ENCODE peak calls at places on chromosomes 4 and X, in eight cellular contexts. Z is upper lobe of left lung, V is HCT116, O is suprapubic skin, S is sigmoid colon, U is esophagus muscularis mucosa, E is GM12878, G is K562. I is an unnamed sample. For H3K4me1, the result is how much of the 10 kb centered on the place peaks cover.

GRCh38 chr4:145825255-145825654 is 113.4 kb downstream of the ZNF827 start:
- DNase-seq in V (no peak), S (no peak), Z (peak), U (no peak), E (no peak), G (no peak), O (no peak), I (no peak)

GRCh38 chr4:86181585-86181984 is 178.3 kb downstream of the MAPK10 start:
- DNase-seq in U (no peak), E (no peak), S (no peak), Z (no peak), G (no peak), V (no peak), O (no peak), I (no peak)

GRCh38 chr4:182880387-182881356 is 36.5 kb downstream of the DCTD start:
- DNase-seq in G (no peak), Z (no peak), O (no peak), E (no peak), V (no peak), U (no peak), S (peak), I (peak)

GRCh38 chr4:1027219-1027915 is 15.9 kb downstream of the FGFRL1 start:
- DNase-seq in Z (peak), G (peak), O (no peak), V (no peak), U (no peak), S (no peak), E (no peak), I (no peak)

GRCh38 chrX:45840411-45840950 is 639.8 kb upstream of the DIPK2B start:
- DNase-seq in S (no peak), E (no peak), G (no peak), O (no peak), U (no peak), Z (no peak), V (no peak), I (no peak)

GRCh38 chrX:75603833-75604232 is 81.0 kb upstream of the ZDHHC15 start:
- DNase-seq in O (no peak), E (no peak), U (no peak), G (peak), V (no peak), S (no peak), Z (no peak), I (no peak)

GRCh38 chr4:52957220-52957686 is 95.1 kb downstream of the RASL11B start:
- DNase-seq in O (no peak), U (no peak), Z (no peak), V (no peak), S (no peak), E (no peak), G (no peak), I (no peak)

GRCh38 chr4:140439644-140440043 is 12.2 kb upstream of the CLGN start:
- DNase-seq in E (no peak), G (no peak), V (no peak), U (no peak), Z (no peak), O (no peak), S (no peak), I (no peak)

GRCh38 chr4:43757147-43757546 is 691.5 kb downstream of the KCTD8 start:
- DNase-seq in O (no peak), S (no peak), U (no peak), V (no peak), E (no peak), Z (no peak), G (no peak), I (no peak)

GRCh38 chr4:150297861-150298474 is 219.7 kb downstream of the DCLK2 start:
- DNase-seq in Z (no peak), V (peak), G (peak), E (peak), S (peak), O (no peak), U (no peak), I (peak)

GRCh38 chr4:126850286-126850685 is 782.5 kb upstream of the INTU start:
- DNase-seq in S (no peak), E (no peak), Z (no peak), V (peak), O (no peak), U (no peak), G (peak), I (no peak)

GRCh38 chr4:153151535-153152452 is 52.4 kb upstream of the TRIM2 start:
- DNase-seq in S (peak), Z (peak), G (peak), U (no peak), E (no peak), V (no peak), O (no peak), I (peak)

GRCh38 chr4:57051524-57051923 is 58.7 kb downstream of the IGFBP7 start:
- DNase-seq in U (no peak), O (no peak), Z (no peak), V (no peak), S (no peak), E (no peak), G (no peak), I (no peak)

GRCh38 chr4:26748805-26749204 is 111.8 kb upstream of the STIM2 start:
- DNase-seq in S (no peak), E (no peak), O (no peak), U (no peak), Z (no peak), G (no peak), V (no peak), I (no peak)

GRCh38 chr4:1611501-1611870 is 72.6 kb downstream of the FAM53A start:
- DNase-seq in O (no peak), U (no peak), E (no peak), V (no peak), G (no peak), Z (peak), S (no peak), I (no peak)

GRCh38 chr4:138938371-138938699 is 77.2 kb upstream of the NOCT start:
- DNase-seq in G (no peak), E (no peak), Z (no peak), U (no peak), S (no peak), O (no peak), V (peak), I (no peak)

GRCh38 chrX:57406149-57406548 is 119.6 kb downstream of the FAAH2 start:
- DNase-seq in E (no peak), G (no peak), S (no peak), U (no peak), O (no peak), Z (no peak), V (no peak), I (no peak)

GRCh38 chrX:77731821-77732419 is 54.1 kb downstream of the ATRX start:
- DNase-seq in U (no peak), V (no peak), Z (no peak), G (no peak), O (no peak), S (no peak), E (no peak), I (no peak)

GRCh38 chr4:161320377-161320776 is 843.4 kb downstream of the FSTL5 start:
- DNase-seq in U (no peak), G (no peak), S (no peak), V (peak), Z (no peak), E (no peak), O (no peak), I (no peak)

GRCh38 chr4:72055566-72055965 is 23.8 kb downstream of the NPFFR2 start:
- DNase-seq in V (no peak), G (no peak), U (no peak), E (no peak), O (no peak), S (no peak), Z (no peak), I (no peak)

DNA sequence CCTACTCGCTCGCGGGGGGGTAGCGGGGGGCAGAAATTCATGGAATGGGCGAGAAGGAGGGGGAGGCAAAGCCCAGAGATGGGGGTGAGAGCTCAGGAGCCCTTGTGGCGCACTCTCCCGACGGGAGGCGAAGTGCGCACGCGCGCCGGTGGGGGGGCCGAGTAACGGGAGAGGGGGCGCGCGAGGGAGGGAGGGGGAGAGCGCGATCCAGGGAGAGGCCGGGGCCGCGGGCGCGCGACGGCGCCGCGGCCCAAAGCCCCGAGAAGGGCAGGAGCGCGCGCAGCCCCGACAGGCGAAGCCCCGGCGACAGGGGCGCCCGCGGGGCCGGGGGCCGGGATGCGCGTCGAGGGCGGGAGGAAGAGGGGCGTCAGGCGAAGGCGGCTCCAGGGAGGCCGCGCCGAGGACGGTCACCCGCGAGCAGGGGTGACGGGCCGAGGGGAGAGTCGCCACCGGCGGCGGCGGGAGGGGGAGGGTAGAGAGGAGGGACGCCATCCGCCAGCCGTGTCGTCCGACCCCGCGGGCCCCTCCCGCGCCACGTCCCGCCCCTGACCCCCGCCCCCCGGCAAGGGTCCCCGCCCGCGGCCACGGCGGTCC is 417 bp downstream of the MECP2 start:
- DNase-seq in G (peak), Z (peak), U (no peak), O (peak), E (no peak), V (no peak), S (peak), I (peak)
- TF ChIP-seq POLR2A in G (no peak), Z (no peak), U (no peak), O (no peak), E (no peak), V (no peak), S (no peak), I (no peak)

DNA sequence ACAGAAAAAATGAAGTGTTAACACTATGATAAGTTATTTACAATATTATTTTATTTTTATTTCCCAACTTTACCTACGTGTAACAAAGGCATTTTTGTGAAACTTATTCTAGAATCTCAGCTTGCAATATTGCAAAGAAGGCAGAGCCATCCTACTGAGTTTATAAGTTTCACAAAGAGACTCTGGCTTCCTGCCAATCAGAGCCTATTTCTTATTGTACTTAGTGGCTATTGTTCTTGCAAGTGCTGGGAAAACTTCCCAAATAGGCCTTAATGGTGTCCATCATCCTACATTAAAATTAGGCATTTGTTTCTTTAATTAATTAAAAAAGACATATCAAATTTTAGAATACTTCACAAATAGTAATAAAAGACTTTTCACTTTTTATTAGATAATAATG is 233.2 kb downstream of the EPHA5 start:
- DNase-seq in V (no peak), G (no peak), S (no peak), O (no peak), U (no peak), Z (no peak), E (no peak), I (no peak)
- H3K4me1 ChIP-seq in V (under half), G (under half), S (under half), O (under half), U (under half), Z (under half), E (under half), I (under half)

DNA sequence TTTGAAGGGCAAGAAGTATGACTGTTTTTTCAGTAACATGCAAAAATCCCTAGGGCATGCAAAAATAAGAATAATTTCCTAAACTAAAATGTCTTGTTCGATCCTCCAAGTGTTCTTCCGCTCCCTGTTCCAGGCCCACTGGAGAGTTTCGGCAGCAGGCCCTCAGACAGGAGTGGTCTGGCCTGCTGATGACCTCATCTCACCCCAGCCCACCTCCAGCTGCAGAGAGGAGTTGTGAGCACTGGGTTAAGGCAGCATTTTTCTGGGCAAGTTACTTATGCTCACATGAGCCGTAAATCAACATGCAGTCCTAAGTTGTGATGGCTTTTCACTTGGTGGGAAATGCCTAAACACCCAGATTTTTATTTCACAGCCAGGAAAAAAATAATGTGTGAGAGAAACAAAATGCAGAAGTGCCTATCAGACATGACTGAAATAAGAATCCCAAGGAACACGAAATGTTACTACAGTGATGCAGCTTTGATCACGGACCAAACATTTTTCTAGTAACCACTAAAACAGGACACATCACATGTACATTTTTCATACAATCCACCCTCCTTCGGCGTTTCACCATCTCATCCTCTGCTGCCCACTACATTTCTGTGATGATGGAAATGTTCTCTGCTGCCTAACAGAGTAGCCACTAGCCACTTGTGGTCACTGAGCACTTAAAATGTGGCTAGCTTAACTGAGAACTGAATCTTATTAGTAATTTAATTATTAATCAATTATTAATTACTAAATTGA is 153.3 kb upstream of the TBL1X start:
- DNase-seq in V (no peak), S (no peak), U (no peak), E (no peak), O (no peak), Z (no peak), G (no peak), I (no peak)
- TF ChIP-seq POLR2AphosphoS5 in V (no peak), S (no peak), U (no peak), E (no peak), O (no peak), Z (no peak), G (no peak), I (no peak)

GRCh38 chrX:134803551-134804183 is 145.4 kb upstream of the PLAC1 start:
- DNase-seq in Z (no peak), U (no peak), S (no peak), G (peak), E (no peak), O (no peak), V (no peak), I (no peak)

GRCh38 chrX:134810211-134810610 is 151.9 kb upstream of the PLAC1 start:
- DNase-seq in Z (no peak), E (no peak), G (no peak), V (no peak), O (no peak), S (no peak), U (no peak), I (no peak)

GRCh38 chrX:134806707-134807038 is 148.4 kb upstream of the PLAC1 start:
- DNase-seq in Z (no peak), O (no peak), E (no peak), U (no peak), S (no peak), G (no peak), V (no peak), I (no peak)

GRCh38 chrX:134804779-134805178 is 146.5 kb upstream of the PLAC1 start:
- DNase-seq in S (no peak), E (no peak), G (no peak), Z (no peak), U (no peak), O (no peak), V (no peak), I (no peak)

DNA sequence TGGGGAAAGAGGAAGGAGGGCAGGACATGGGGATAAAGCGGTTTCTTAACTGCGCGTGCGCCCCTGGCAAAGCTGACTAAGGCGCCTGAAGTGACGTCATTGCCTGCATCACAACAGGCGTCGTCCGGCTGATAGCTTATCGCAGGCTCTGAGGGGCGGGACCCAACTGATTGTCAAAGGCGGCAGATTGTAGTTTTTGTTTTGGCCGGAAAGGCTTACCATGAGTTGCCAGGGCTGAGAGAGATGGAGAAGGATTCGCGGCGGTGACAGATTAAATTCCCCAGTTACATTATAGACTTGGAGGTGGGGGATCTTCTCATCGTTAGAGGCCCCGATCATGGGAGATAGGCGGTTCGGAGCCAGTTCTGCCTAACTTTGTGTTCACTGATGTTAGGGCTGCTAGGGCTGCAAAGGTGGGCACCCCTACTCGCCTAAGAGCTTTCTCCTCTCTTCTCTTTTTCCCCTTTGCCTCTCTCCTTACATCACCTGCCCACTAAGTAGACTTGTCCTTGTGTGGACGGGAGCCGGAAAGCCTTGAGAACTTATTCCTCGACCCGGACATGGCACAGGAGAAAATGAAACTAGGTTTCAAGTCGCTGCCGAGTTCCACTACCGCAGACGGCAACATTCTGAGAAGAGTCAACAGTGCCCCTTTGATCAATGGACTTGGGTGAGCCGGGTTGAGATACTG is 148.9 kb upstream of the PLAC1 start:
- DNase-seq in O (peak), G (peak), S (peak), E (peak), U (peak), Z (no peak), V (peak), I (peak)
- TF ChIP-seq POLR2A in O (no peak), G (peak), S (peak), E (peak), U (no peak), Z (no peak), V (no peak), I (peak)

GRCh38 chr4:38855466-38855865 is 1.2 kb downstream of the TLR6 start:
- DNase-seq in G (no peak), U (no peak), E (no peak), S (no peak), V (no peak), O (no peak), Z (no peak), I (no peak)
- H3K4me1 ChIP-seq in G (under half), U (under half), E (under half), S (under half), V (under half), O (under half), Z (under half), I (under half)

GRCh38 chr4:76733380-76733779 is 164.6 kb downstream of the SOWAHB start:
- DNase-seq in U (no peak), V (no peak), G (no peak), S (no peak), O (no peak), Z (no peak), E (no peak), I (peak)
- TF ChIP-seq POLR2AphosphoS5 in U (no peak), V (no peak), G (no peak), S (no peak), O (no peak), Z (no peak), E (no peak), I (peak)

GRCh38 chrX:70444326-70445196 is at the start of gene DLG3:
- DNase-seq in Z (peak), V (no peak), S (no peak), E (no peak), U (no peak), G (peak), O (no peak), I (no peak)
- TF ChIP-seq POLR2A in Z (no peak), V (no peak), S (no peak), E (no peak), U (no peak), G (no peak), O (no peak), I (no peak)